ENCODE peak calls at places on chromosomes 3 and 15, in nine cellular contexts. H is Calu3; A is HTR-8/SVneo; F is activated CD8-positive, alpha-beta memory T cell treated with anti-CD3 and anti-CD28 coated beads, Interleukin-2, amount 10 ng/mL, durations not matched to agents 7 days and 5 days; N is RWPE1; M is colonic mucosa; T is sigmoid colon; Y is SHP77 treated with DMSO at 0.1 percent for 48 hours; S is RPMI8226. J is an unnamed sample.
A peak's percentile ranks its signal among the peaks of the same experiment; 100 is the strongest.

GRCh38 chr15:40008061-40008460 is 30.9 kb downstream of the SRP14 start:
- DNase-seq in H (no peak), A (no peak), F (no peak), N (no peak), M (no peak), T (no peak), Y (no peak), S (no peak), J (no peak)

GRCh38 chr15:97014001-97014400 is 683.5 kb downstream of the NR2F2 start:
- DNase-seq in H (no peak), A (no peak), F (no peak), N (no peak), M (no peak), T (no peak), Y (no peak), S (no peak), J (no peak)

GRCh38 chr15:101127503-101128076 is 124.3 kb downstream of the CHSY1 start:
- DNase-seq in H (peak; percentile 32), A (peak; percentile 66), F (peak; percentile 77), N (peak; percentile 52), M (peak; percentile 68), T (peak; percentile 91), Y (peak; percentile 10), S (peak; percentile 97), J (peak; percentile 55)

GRCh38 chr3:73687081-73688004 is 62.6 kb upstream of the PDZRN3 start:
- DNase-seq in H (no peak), A (no peak), F (no peak), N (no peak), M (no peak), T (no peak), Y (no peak), S (no peak), J (no peak)

GRCh38 chr3:167941234-167941995 is 154.3 kb downstream of the GOLIM4 start:
- DNase-seq in H (no peak), A (no peak), F (no peak), N (no peak), M (peak; percentile 24), T (peak; percentile 69), Y (no peak), S (no peak), J (peak; percentile 11)

GRCh38 chr15:36691596-36691995 is 112.2 kb downstream of the CDIN1 start:
- DNase-seq in H (no peak), A (no peak), F (no peak), N (no peak), M (no peak), T (no peak), Y (no peak), S (no peak), J (no peak)

GRCh38 chr15:22887157-22887951 is 48.9 kb downstream of the NIPA2 start:
- DNase-seq in H (no peak), A (no peak), F (no peak), N (peak; percentile 41), M (no peak), T (no peak), Y (no peak), S (no peak), J (peak; percentile 35)

GRCh38 chr15:92970656-92971055 is 70.5 kb downstream of the CHD2 start:
- DNase-seq in H (no peak), A (no peak), F (no peak), N (no peak), M (no peak), T (no peak), Y (no peak), S (no peak), J (no peak)

GRCh38 chr15:78390242-78390641 is 47.8 kb upstream of the IREB2 start:
- DNase-seq in H (no peak), A (no peak), F (no peak), N (no peak), M (no peak), T (no peak), Y (no peak), S (no peak), J (no peak)

GRCh38 chr3:159989973-159990846 is 1.6 kb downstream of the IL12A start:
- DNase-seq in H (no peak), A (no peak), F (no peak), N (no peak), M (no peak), T (no peak), Y (no peak), S (no peak), J (no peak)

GRCh38 chr15:96181873-96182301 is 148.6 kb upstream of the NR2F2 start:
- DNase-seq in H (no peak), A (no peak), F (no peak), N (no peak), M (peak; percentile 44), T (peak; percentile 85), Y (no peak), S (no peak), J (no peak)

GRCh38 chr3:14148041-14148985 is 23.5 kb downstream of the TMEM43 start:
- DNase-seq in H (peak; percentile 17), A (peak; percentile 28), F (peak; percentile 31), N (no peak), M (no peak), T (no peak), Y (no peak), S (no peak), J (no peak)

GRCh38 chr3:280691-281090 is 84.1 kb downstream of the CHL1 start:
- DNase-seq in H (no peak), A (no peak), F (no peak), N (no peak), M (no peak), T (no peak), Y (no peak), S (no peak), J (no peak)

GRCh38 chr3:128438488-128439072 is 28.1 kb downstream of the DNAJB8 start:
- DNase-seq in H (no peak), A (no peak), F (no peak), N (no peak), M (no peak), T (no peak), Y (no peak), S (peak; percentile 47), J (no peak)

GRCh38 chr3:5568451-5568850 is 380.9 kb downstream of the EDEM1 start:
- DNase-seq in H (peak; percentile 10), A (no peak), F (no peak), N (no peak), M (peak; percentile 52), T (no peak), Y (no peak), S (peak; percentile 9), J (no peak)

GRCh38 chr3:131047582-131047981 is 20.9 kb downstream of the NEK11 start:
- DNase-seq in H (peak; percentile 11), A (no peak), F (no peak), N (no peak), M (no peak), T (no peak), Y (no peak), S (no peak), J (no peak)

GRCh38 chr3:105759442-105760078 is 109.3 kb downstream of the CBLB start:
- DNase-seq in H (no peak), A (no peak), F (no peak), N (no peak), M (no peak), T (peak; percentile 57), Y (no peak), S (no peak), J (no peak)

GRCh38 chr3:115165701-115166100 is 18.6 kb upstream of the ZBTB20 start:
- DNase-seq in H (no peak), A (no peak), F (no peak), N (no peak), M (no peak), T (no peak), Y (no peak), S (no peak), J (no peak)

GRCh38 chr15:74302821-74303359 is 64.6 kb downstream of the CYP11A1 start:
- DNase-seq in H (peak; percentile 83), A (peak; percentile 58), F (peak; percentile 59), N (peak; percentile 53), M (no peak), T (peak; percentile 46), Y (peak; percentile 7), S (peak; percentile 68), J (no peak)

GRCh38 chr15:81643773-81644172 is 269.8 kb upstream of the TMC3 start:
- DNase-seq in H (no peak), A (no peak), F (no peak), N (no peak), M (no peak), T (no peak), Y (no peak), S (no peak), J (no peak)

GRCh38 chr15:93973287-93973686 is 258.1 kb upstream of the MCTP2 start:
- DNase-seq in H (no peak), A (no peak), F (no peak), N (no peak), M (peak; percentile 34), T (peak; percentile 89), Y (no peak), S (no peak), J (no peak)

GRCh38 chr3:157499342-157499963 is 3.8 kb downstream of the VEPH1 start:
- DNase-seq in H (peak; percentile 93), A (no peak), F (no peak), N (peak; percentile 70), M (peak; percentile 70), T (no peak), Y (no peak), S (peak; percentile 50), J (peak; percentile 55)

GRCh38 chr15:41653760-41654159 is 6.4 kb upstream of the MGA start:
- DNase-seq in H (no peak), A (no peak), F (no peak), N (no peak), M (no peak), T (no peak), Y (no peak), S (no peak), J (no peak)

GRCh38 chr15:95929232-95929846 is 401.2 kb upstream of the NR2F2 start:
- DNase-seq in H (no peak), A (no peak), F (peak; percentile 73), N (no peak), M (no peak), T (no peak), Y (no peak), S (peak; percentile 7), J (no peak)

GRCh38 chr3:177286034-177286433 is 88.8 kb upstream of the TBL1XR1 start:
- DNase-seq in H (peak; percentile 16), A (no peak), F (no peak), N (peak; percentile 79), M (no peak), T (no peak), Y (no peak), S (no peak), J (peak; percentile 19)

GRCh38 chr3:81778678-81779182 is 17.3 kb upstream of the GBE1 start:
- DNase-seq in H (no peak), A (no peak), F (no peak), N (no peak), M (no peak), T (no peak), Y (no peak), S (peak; percentile 38), J (no peak)

GRCh38 chr3:125437631-125438435 is 62.7 kb upstream of the ZNF148 start:
- DNase-seq in H (peak; percentile 73), A (peak; percentile 51), F (peak; percentile 62), N (peak; percentile 59), M (peak; percentile 58), T (peak; percentile 71), Y (no peak), S (peak; percentile 61), J (no peak)

GRCh38 chr3:41188291-41188690 is 11.0 kb upstream of the CTNNB1 start:
- DNase-seq in H (no peak), A (no peak), F (peak; percentile 52), N (no peak), M (no peak), T (no peak), Y (no peak), S (no peak), J (no peak)

GRCh38 chr15:57572463-57572862 is 19.2 kb upstream of the MYZAP start:
- DNase-seq in H (no peak), A (no peak), F (no peak), N (no peak), M (no peak), T (no peak), Y (no peak), S (no peak), J (no peak)

GRCh38 chr3:100635273-100635701 is 25.9 kb downstream of the ADGRG7 start:
- DNase-seq in H (peak; percentile 71), A (no peak), F (no peak), N (no peak), M (peak; percentile 56), T (no peak), Y (no peak), S (no peak), J (no peak)

GRCh38 chr3:11661827-11662226 is 18.1 kb upstream of the VGLL4 start:
- DNase-seq in H (no peak), A (no peak), F (no peak), N (peak; percentile 21), M (no peak), T (no peak), Y (no peak), S (no peak), J (no peak)